ENCODE peak calls at places on chromosome 21, in five cellular contexts. I is vagina; K is CD8-positive, alpha-beta memory T cell; N is ovary; T is pancreas. F is an unnamed sample.

GRCh38 chr21:17461582-17461981 is 51.3 kb upstream of the CXADR start:
- DNase-seq in T (no peak), I (no peak), N (no peak), K (no peak), F (no peak)

GRCh38 chr21:35904995-35905972 is 155.0 kb downstream of the SETD4 start:
- DNase-seq in N (peak), I (no peak), K (no peak), T (no peak), F (no peak)

GRCh38 chr21:46661627-46662366 is 26.3 kb downstream of the PRMT2 start:
- DNase-seq in N (no peak), I (no peak), K (no peak), T (peak), F (no peak)

GRCh38 chr21:28338906-28339305 is 653.8 kb downstream of the LTN1 start:
- DNase-seq in K (no peak), T (no peak), I (no peak), N (no peak), F (no peak)

GRCh38 chr21:44496900-44497550 is 41.7 kb downstream of the LRRC3 start:
- DNase-seq in K (no peak), T (no peak), I (no peak), N (no peak), F (peak)

GRCh38 chr21:17821121-17821520 is 2.0 kb upstream of the C21orf91 start:
- DNase-seq in K (no peak), T (no peak), I (no peak), N (no peak), F (no peak)

GRCh38 chr21:36999131-36999898 is 7.2 kb upstream of the RIPPLY3 start:
- DNase-seq in K (no peak), I (no peak), T (no peak), N (no peak), F (no peak)

GRCh38 chr21:31609081-31609480 is 50.4 kb upstream of the SOD1 start:
- DNase-seq in N (no peak), T (no peak), I (no peak), K (no peak), F (no peak)

GRCh38 chr21:46667735-46668380 is 32.4 kb downstream of the PRMT2 start:
- DNase-seq in K (no peak), N (no peak), T (peak), I (no peak), F (no peak)

GRCh38 chr21:36915701-36916075 is 50.8 kb downstream of the HLCS start:
- DNase-seq in N (no peak), T (no peak), K (no peak), I (no peak), F (no peak)

GRCh38 chr21:15309022-15309590 is 244.3 kb upstream of the NRIP1 start:
- DNase-seq in T (no peak), I (no peak), N (no peak), K (no peak), F (no peak)

GRCh38 chr21:28336299-28336698 is 656.4 kb downstream of the LTN1 start:
- DNase-seq in K (no peak), N (peak), I (no peak), T (no peak), F (no peak)

GRCh38 chr21:40054403-40054802 is 187.2 kb downstream of the PCP4 start:
- DNase-seq in I (no peak), K (no peak), N (no peak), T (peak), F (no peak)

GRCh38 chr21:21175798-21176334 is 177.7 kb downstream of the NCAM2 start:
- DNase-seq in T (no peak), N (no peak), I (no peak), K (no peak), F (no peak)

GRCh38 chr21:17900990-17901385 is 81.8 kb upstream of the C21orf91 start:
- DNase-seq in T (no peak), K (no peak), N (no peak), I (no peak), F (no peak)

GRCh38 chr21:39073717-39074116 is 109.5 kb downstream of the PSMG1 start:
- DNase-seq in K (no peak), N (no peak), T (no peak), I (peak), F (no peak)

GRCh38 chr21:15682182-15682895 is 47.4 kb upstream of the USP25 start:
- DNase-seq in K (no peak), I (no peak), T (no peak), N (no peak), F (no peak)

GRCh38 chr21:16199539-16199938 is 469.8 kb downstream of the USP25 start:
- DNase-seq in N (no peak), T (no peak), I (no peak), K (no peak), F (no peak)

GRCh38 chr21:14982336-14982735 is 82.5 kb downstream of the NRIP1 start:
- DNase-seq in I (no peak), N (no peak), K (no peak), T (no peak), F (no peak)

GRCh38 chr21:34790834-34791233 is 122.0 kb downstream of the CLIC6 start:
- DNase-seq in I (no peak), N (no peak), K (no peak), T (no peak), F (no peak)

GRCh38 chr21:17658931-17659330 is 46.2 kb upstream of the BTG3 start:
- DNase-seq in I (no peak), T (no peak), N (no peak), K (no peak), F (no peak)

GRCh38 chr21:33023574-33024277 is 2.0 kb upstream of the OLIG2 start:
- DNase-seq in N (no peak), K (no peak), I (no peak), T (no peak), F (no peak)

GRCh38 chr21:37700641-37701202 is 215.5 kb downstream of the KCNJ6 start:
- DNase-seq in I (no peak), N (no peak), T (no peak), K (no peak), F (peak)

GRCh38 chr21:17051054-17051453 is 461.8 kb upstream of the CXADR start:
- DNase-seq in T (no peak), N (no peak), I (no peak), K (no peak), F (no peak)

DNA sequence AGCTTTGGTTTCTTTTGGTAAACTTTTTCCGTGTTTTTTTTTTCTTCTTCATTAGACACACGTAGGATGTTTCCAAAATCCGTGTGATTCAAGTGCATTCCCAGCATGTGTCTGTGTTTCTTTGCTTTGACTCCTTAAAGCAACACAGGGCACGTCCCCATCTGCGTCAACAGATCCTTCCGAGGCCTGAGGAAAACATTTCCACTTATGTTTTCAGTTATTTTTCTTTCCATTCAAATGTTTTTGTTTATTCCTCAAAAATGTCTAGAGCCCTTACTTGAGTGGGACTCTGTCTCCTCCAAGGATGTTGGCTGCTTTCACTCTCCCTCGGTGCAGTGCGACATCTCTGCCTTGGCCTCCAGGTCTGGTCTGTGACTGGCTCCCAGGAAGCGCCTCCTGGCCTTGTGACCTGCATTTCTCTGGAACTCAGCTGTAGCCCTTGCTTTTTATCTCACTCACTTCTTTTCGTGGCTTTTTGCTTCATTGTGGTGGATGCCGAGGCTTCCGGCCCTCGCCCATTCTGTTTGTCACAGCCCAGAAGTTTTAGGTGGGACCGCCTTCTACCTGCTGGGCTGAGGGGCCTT is 31.3 kb upstream of the SLC19A1 start:
- DNase-seq in K (no peak), N (peak), I (no peak), T (peak), F (no peak)
- H3K27ac ChIP-seq in K (no peak), N (peak), I (no peak), T (no peak), F (peak)

DNA sequence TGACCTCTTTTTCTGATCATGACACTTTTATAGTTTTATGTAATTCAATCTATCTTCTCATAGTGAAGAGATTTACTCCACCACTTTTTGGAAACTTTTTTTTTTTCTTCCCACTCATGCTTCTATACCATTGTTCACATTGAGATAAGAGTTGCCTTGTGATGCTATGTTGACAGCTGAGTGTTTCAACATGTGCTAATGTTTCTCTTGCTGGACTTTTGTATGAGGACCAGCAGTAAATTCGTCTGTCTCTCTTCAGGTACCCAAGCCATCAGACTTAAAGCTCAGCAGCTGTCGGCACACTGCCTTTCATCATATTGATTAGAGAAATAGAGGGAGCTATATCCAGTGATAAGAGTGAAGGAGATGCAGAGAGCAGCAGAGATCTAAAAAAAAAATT is 227.0 kb downstream of the GRIK1 start:
- DNase-seq in K (no peak), N (no peak), T (no peak), I (no peak), F (no peak)
- H3K4me3 ChIP-seq in K (no peak), N (no peak), T (no peak), I (no peak), F (no peak)

GRCh38 chr21:25997788-25998611 is 172.6 kb downstream of the APP start:
- DNase-seq in N (no peak), I (no peak), K (no peak), T (no peak), F (peak)
- H3K27ac ChIP-seq in N (no peak), I (no peak), K (no peak), T (peak), F (peak)

GRCh38 chr21:41362605-41363369 is 960 bp downstream of the MX2 start:
- DNase-seq in K (peak), T (peak), N (no peak), I (peak), F (no peak)

GRCh38 chr21:41365377-41366107 is 3.7 kb downstream of the MX2 start:
- DNase-seq in T (peak), K (peak), I (no peak), N (no peak), F (no peak)

GRCh38 chr21:41361786-41362604 is at the start of gene MX2:
- DNase-seq in K (peak), I (peak), N (peak), T (peak), F (no peak)

GRCh38 chr21:41364308-41364707 is 2.5 kb downstream of the MX2 start:
- DNase-seq in T (peak), K (peak), I (no peak), N (peak), F (no peak)

DNA sequence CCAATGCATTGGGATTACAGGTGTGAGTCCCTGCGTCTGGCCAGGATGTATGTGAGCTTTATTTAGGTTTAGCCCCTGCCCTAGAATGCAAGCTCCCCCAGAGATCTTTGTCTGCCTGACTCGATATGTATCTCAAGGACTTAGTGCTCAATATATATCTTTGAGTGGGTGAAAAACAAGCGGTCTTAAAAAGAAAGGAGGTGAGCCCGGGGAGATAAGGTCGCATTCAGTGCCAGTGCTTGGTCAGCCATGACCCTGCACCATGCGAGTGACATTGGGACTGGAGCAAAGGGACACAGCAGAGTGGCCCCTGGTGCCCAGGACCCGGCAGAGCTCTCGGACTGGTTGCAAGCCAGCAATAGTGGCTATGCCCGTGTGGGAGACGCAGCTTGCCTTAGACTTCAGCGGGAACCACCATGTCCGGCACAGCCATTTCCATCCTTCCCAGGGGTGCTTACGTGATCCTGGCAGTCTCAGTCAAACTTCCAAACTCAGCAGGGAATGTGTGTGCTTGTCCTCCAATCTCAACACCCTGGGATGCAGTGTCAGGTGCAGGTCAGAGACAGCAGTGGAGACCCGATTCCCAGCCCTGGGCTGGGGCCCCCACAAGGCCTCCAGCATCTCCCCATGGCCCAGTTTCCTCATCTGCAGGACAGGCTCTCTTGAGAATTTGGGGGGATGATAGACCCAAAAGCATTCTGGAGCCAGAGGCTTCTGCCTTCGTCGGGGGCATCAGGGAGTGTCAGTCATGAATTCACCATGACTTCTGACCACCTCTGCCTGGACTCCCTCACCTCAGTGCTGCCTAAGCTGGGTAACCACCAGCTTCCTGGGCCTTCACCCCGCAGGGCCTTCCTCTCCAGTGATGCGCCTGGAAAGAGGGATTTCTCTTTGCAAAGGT is 1.8 kb downstream of the MX2 start:
- DNase-seq in I (no peak), K (peak), N (peak), T (peak), F (no peak)
- H3K4me3 ChIP-seq in I (no peak), K (peak), N (no peak), T (no peak), F (no peak)

F was measured in dorsolateral prefrontal cortex.